ENCODE peak calls at places on chromosomes 12 and 14, in six cellular contexts. X, U, E, I, B and Y are unnamed samples.

GRCh38 chr12:64965920-64966319 is 141.5 kb downstream of the TBC1D30 start:
- DNase-seq in X (no peak), E (no peak), I (no peak), U (no peak), B (no peak), Y (no peak)

GRCh38 chr12:99522456-99522855 is 125.1 kb upstream of the GARIN6 start:
- DNase-seq in U (no peak), E (no peak), I (no peak), X (no peak), B (no peak), Y (no peak)

GRCh38 chr12:88782357-88782756 is 202.1 kb upstream of the KITLG start:
- DNase-seq in I (no peak), U (no peak), B (no peak), X (no peak), E (no peak), Y (no peak)

GRCh38 chr12:101793401-101793800 is 37.4 kb downstream of the GNPTAB start:
- DNase-seq in U (peak), I (no peak), B (no peak), E (no peak), X (peak), Y (no peak)

GRCh38 chr12:113196996-113197395 is 11.5 kb downstream of the RITA1 start:
- DNase-seq in E (peak), X (no peak), U (peak), B (no peak), I (peak), Y (peak)

GRCh38 chr14:50013198-50013918 is 103.0 kb downstream of the VCPKMT start:
- DNase-seq in X (no peak), E (no peak), U (no peak), I (peak), B (no peak), Y (no peak)

GRCh38 chr14:49552630-49553029 is 33.5 kb downstream of the RPS29 start:
- DNase-seq in I (no peak), B (no peak), U (no peak), X (no peak), E (no peak), Y (no peak)

GRCh38 chr14:24734917-24735500 is 101.0 kb upstream of the GZMB start:
- DNase-seq in B (no peak), E (no peak), U (peak), I (peak), X (no peak), Y (no peak)

GRCh38 chr12:52367876-52368275 is 595 bp upstream of the KRT85 start:
- DNase-seq in U (no peak), E (no peak), B (no peak), I (no peak), X (no peak), Y (no peak)

GRCh38 chr14:88834883-88835431 is 10.5 kb downstream of the TTC8 start:
- DNase-seq in X (no peak), U (no peak), I (no peak), E (no peak), B (no peak), Y (no peak)

GRCh38 chr12:78096909-78097597 is 266.4 kb downstream of the NAV3 start:
- DNase-seq in I (no peak), B (no peak), X (no peak), E (no peak), U (no peak), Y (no peak)

GRCh38 chr12:34233618-34234017 is 211.3 kb downstream of the ALG10 start:
- DNase-seq in X (no peak), B (no peak), E (no peak), U (no peak), I (no peak), Y (no peak)

GRCh38 chr14:104445832-104446381 is 133.7 kb upstream of the C14orf180 start:
- DNase-seq in B (no peak), U (no peak), X (no peak), E (no peak), I (no peak), Y (no peak)

GRCh38 chr12:99498756-99499155 is 148.8 kb upstream of the GARIN6 start:
- DNase-seq in X (no peak), U (no peak), I (no peak), B (peak), E (no peak), Y (no peak)

GRCh38 chr12:13941258-13942249 is 39.8 kb downstream of the GRIN2B start:
- DNase-seq in X (no peak), I (peak), U (peak), E (no peak), B (peak), Y (peak)

GRCh38 chr14:51776102-51776894 is 84.1 kb upstream of the GNG2 start:
- DNase-seq in B (peak), X (no peak), I (peak), U (peak), E (peak), Y (peak)

GRCh38 chr12:67661311-67662011 is 12.9 kb downstream of the DYRK2 start:
- DNase-seq in U (no peak), E (no peak), I (no peak), B (no peak), X (no peak), Y (no peak)

GRCh38 chr12:67666605-67667004 is 18.1 kb downstream of the DYRK2 start:
- DNase-seq in E (no peak), U (no peak), B (no peak), I (no peak), X (no peak), Y (no peak)

GRCh38 chr12:67659296-67659695 is 10.8 kb downstream of the DYRK2 start:
- DNase-seq in X (no peak), B (no peak), I (no peak), U (no peak), E (no peak), Y (no peak)

GRCh38 chr12:67665679-67666078 is 17.1 kb downstream of the DYRK2 start:
- DNase-seq in U (no peak), E (no peak), B (no peak), X (no peak), I (no peak), Y (no peak)

DNA sequence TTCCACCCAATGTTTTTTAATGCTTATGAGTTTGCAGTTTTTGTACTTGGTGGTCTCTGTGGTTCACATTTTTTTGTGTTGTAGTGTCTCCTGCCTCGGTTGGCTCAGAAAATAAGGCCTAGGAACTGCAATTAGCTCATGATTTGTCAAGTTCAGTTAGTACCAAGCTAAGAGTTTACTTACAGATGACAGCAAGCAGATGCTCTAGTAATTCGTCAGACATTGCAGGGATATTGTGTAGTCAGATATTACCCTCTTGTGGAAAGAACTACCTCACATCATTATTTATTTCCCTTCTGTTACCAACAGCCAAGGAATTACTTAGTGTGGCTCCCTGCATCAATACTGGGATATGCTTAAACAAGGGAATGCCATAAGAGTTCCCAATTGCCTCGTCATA is 14.6 kb downstream of the DYRK2 start:
- DNase-seq in B (no peak), I (no peak), U (no peak), X (no peak), E (no peak), Y (no peak)
- TF ChIP-seq POLR2AphosphoS5 in B (no peak), I (no peak), U (no peak), X (no peak), E (no peak), Y (no peak)

GRCh38 chr12:55972045-55972843 is 1.6 kb upstream of the RAB5B start:
- DNase-seq in U (peak), X (no peak), I (peak), E (no peak), B (no peak), Y (no peak)
- TF ChIP-seq TAF1 in U (no peak), X (no peak), I (no peak), E (no peak), B (no peak), Y (no peak)

DNA sequence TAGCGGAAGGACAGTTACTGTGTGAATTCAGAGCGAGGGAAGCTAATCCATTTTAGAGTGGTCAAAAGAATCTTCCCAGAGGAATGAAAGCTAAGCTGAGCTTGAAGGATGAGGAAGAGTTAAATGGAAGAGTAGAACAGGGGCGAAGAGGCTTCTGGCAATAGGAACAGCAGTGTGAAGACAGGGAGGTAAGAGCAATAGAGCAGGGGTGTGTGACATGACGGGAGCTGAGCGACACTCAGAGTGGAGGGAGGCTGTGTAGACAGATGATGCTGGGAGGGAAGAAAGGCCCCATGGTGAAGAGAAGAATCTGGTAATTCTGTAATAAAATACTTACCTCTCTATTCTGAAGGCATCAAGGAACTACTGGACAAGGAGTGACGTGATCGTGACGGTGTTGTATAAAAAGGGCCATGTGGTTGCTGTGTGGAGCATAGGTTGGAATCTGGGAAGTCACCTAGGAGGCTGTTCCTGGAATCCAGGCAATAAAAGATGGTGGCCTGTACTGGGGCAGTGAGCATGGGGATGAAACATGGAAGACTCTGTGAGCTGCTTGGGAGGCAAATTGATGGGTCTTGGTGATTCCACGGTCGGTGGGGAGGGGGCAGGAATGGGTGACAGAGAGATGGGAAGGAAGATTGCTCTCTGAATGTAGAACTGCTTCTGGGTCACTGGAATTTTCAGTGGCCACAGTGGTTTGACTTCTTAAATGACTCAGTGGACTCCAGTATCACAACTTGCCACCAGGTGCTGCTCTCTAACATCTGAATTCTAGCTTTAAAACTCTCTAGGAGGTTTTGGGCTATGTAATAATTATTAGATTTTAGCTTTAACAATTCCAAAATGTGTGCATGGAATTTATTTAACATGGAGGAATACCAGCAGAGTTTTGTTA is 164.1 kb downstream of the ATP23 start:
- DNase-seq in U (no peak), E (no peak), I (no peak), B (no peak), X (no peak), Y (no peak)
- TF ChIP-seq POLR2A in U (no peak), E (no peak), I (no peak), B (no peak), X (no peak), Y (no peak)

DNA sequence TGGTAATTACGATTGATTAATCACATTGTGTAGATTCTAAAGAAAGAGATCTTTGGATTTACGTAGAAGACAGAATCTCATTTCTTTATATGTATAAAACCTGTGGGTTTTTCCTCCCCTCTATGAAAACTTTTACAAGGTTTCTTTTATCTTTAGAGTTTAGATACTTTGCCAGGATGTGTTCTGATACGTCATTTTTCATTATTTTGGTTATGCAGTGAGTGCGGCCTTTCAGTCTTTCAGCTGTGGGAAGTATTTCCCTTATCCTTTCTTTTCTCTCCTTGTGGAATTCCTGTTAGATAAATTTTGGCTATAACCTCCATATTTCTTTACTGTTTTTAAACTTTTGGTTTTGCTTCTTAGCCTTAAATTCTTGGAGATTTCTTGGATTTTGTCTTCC is 92.7 kb downstream of the TTLL5 start:
- DNase-seq in B (no peak), X (no peak), U (no peak), E (no peak), I (no peak), Y (no peak)
- TF ChIP-seq POLR2AphosphoS5 in B (no peak), X (no peak), U (no peak), E (no peak), I (no peak), Y (no peak)

DNA sequence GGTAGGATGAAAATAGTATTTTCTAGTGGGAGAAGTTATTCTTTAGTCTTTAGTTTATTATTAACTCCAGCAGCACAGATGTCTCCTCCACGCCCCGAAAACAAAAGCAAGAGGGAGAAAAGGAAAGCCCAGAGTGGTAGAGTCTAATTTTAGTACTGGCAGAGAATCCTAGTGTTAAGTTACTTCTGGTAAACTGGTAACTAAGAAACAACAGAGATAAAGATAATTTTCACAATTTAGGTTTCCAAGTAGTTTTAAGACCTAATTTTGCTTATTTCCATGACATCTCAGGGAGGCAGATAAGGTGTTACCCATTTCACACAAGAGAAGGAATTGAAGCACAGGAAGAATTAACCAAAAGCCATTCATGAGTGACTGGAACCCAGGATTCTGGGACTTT is 16.3 kb downstream of the ATP5MC2 start:
- DNase-seq in B (no peak), E (no peak), U (no peak), X (peak), I (no peak), Y (no peak)
- TF ChIP-seq TAF1 in B (no peak), E (no peak), U (no peak), X (no peak), I (no peak), Y (no peak)

GRCh38 chr12:108562348-108563134 is at the start of gene ISCU:
- DNase-seq in I (peak), B (peak), E (peak), U (peak), X (peak), Y (peak)

GRCh38 chr12:108563804-108564151 is 1.4 kb downstream of the ISCU start:
- DNase-seq in E (no peak), I (no peak), X (no peak), U (no peak), B (no peak), Y (no peak)

GRCh38 chr12:108561852-108562347 is 496 bp upstream of the ISCU start:
- DNase-seq in B (no peak), I (no peak), X (no peak), U (no peak), E (no peak), Y (no peak)

GRCh38 chr12:108564724-108565123 is 2.3 kb downstream of the ISCU start:
- DNase-seq in U (peak), B (no peak), X (no peak), I (no peak), E (no peak), Y (no peak)

DNA sequence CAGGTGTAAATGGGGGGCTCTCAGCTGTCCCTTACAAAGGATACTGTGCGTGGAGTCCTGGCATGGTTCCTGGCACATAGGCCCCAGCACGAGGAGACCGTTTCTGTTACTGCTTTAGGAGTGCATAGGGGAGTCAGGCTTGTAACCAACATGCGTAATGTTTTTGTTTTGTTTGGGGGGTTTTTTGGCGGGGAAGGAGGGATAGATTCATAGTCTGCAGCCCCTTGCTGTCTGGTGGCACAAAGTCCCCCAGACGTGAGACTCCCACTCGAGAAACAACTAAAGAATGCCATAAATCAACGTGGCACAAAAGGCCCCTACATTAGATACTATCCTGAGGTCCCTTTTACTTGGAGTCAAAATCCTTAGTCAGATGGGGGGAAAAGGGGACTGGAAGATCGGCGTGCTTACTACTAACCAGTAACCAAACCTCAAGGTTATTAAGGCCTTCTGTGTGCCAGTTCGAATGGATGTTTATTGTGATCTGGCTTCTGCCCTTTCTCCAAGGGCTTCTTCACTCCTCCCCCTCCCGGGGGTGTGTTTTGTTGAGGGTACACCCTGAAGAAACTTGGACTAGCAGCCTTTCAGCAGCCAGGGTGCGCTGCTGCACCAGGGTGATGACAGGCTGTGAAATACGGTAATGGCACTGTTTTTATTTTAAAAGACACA is 873 bp downstream of the ISCU start:
- DNase-seq in E (peak), U (peak), B (peak), I (peak), X (peak), Y (no peak)
- TF ChIP-seq POLR2A in E (no peak), U (no peak), B (no peak), I (no peak), X (peak), Y (no peak)

DNA sequence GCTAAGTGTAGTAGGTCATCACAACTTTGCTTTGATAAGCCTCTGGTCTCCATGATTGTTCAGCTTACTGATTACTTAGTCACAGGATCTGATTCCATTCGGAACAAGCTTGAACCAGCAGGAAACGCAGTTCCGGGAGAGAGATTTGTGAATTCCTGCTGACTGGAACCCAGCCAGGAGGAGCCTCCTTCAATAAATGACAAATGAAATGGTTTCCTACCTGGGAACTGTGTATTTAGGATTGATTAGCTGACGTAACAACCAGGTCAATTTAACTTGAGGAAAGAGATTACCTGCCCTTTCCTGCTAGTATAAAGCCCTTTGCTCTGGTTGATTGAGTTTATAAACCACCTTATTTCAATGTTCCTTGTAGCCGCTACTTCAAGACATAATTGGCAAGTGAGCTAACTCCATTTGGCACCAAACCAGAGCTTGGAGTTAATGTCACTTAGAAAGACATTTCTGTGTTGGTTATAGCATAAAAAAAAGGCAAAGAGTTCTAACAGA is 35.1 kb upstream of the KCNH3 start:
- DNase-seq in E (no peak), U (no peak), I (no peak), X (no peak), B (no peak), Y (no peak)
- TF ChIP-seq POLR2AphosphoS5 in E (no peak), U (no peak), I (no peak), X (no peak), B (no peak), Y (no peak)